ENCODE peak calls at places on chromosome 18, in seven cellular contexts. X is dorsolateral prefrontal cortex; E is CD8-positive, alpha-beta T cell; H is cardiac fibroblast; U is AG10803; N is AG04450; Y is psoas muscle. V is an unnamed sample.

GRCh38 chr18:8462651-8463185 is 146.5 kb upstream of the RAB12 start:
- DNase-seq in E (no peak), Y (no peak), U (no peak), H (no peak), X (no peak), N (no peak), V (no peak)

GRCh38 chr18:67265464-67266245 is 250.9 kb downstream of the DSEL start:
- DNase-seq in N (no peak), Y (no peak), U (peak), E (no peak), H (peak), X (no peak), V (peak)

GRCh38 chr18:72128649-72129048 is 415.5 kb downstream of the CBLN2 start:
- DNase-seq in N (no peak), E (no peak), X (no peak), H (no peak), U (peak), Y (no peak), V (no peak)

GRCh38 chr18:61890344-61890743 is 2.5 kb downstream of the RNF152 start:
- DNase-seq in N (no peak), H (no peak), U (no peak), Y (no peak), X (no peak), E (no peak), V (no peak)

GRCh38 chr18:76457957-76458356 is 37.1 kb downstream of the ZNF516 start:
- DNase-seq in U (no peak), Y (no peak), X (no peak), H (no peak), N (no peak), E (no peak), V (no peak)

GRCh38 chr18:61203151-61203550 is 130.1 kb upstream of the CDH20 start:
- DNase-seq in N (no peak), E (no peak), U (peak), H (peak), X (no peak), Y (no peak), V (peak)

GRCh38 chr18:42861259-42861658 is 254.2 kb downstream of the RIT2 start:
- DNase-seq in N (no peak), Y (no peak), X (no peak), E (no peak), U (no peak), H (no peak), V (no peak)

GRCh38 chr18:22475426-22476100 is 57.8 kb upstream of the CTAGE1 start:
- DNase-seq in N (no peak), X (no peak), H (no peak), E (no peak), Y (no peak), U (no peak), V (no peak)

GRCh38 chr18:42712065-42712464 is 403.4 kb downstream of the RIT2 start:
- DNase-seq in H (no peak), E (no peak), Y (no peak), X (no peak), N (no peak), U (no peak), V (no peak)

GRCh38 chr18:51164327-51165290 is 32.9 kb downstream of the MEX3C start:
- DNase-seq in N (no peak), H (no peak), U (peak), Y (no peak), E (no peak), X (no peak), V (no peak)

GRCh38 chr18:59696311-59697235 is 650 bp downstream of the CCBE1 start:
- DNase-seq in H (peak), N (no peak), Y (peak), E (no peak), U (peak), X (no peak), V (peak)

GRCh38 chr18:12253027-12253426 is 1.1 kb upstream of the CIDEA start:
- DNase-seq in U (no peak), H (no peak), X (no peak), N (no peak), Y (peak), E (no peak), V (no peak)

GRCh38 chr18:5421981-5422380 is 121.8 kb downstream of the EPB41L3 start:
- DNase-seq in N (no peak), U (no peak), Y (no peak), H (no peak), E (no peak), X (no peak), V (no peak)

GRCh38 chr18:5422626-5423025 is 121.2 kb downstream of the EPB41L3 start:
- DNase-seq in H (no peak), Y (no peak), X (no peak), N (no peak), U (no peak), E (no peak), V (no peak)

GRCh38 chr18:5425721-5426120 is 118.1 kb downstream of the EPB41L3 start:
- DNase-seq in N (no peak), X (no peak), U (no peak), E (no peak), H (no peak), Y (no peak), V (no peak)

GRCh38 chr18:5420909-5421308 is 122.9 kb downstream of the EPB41L3 start:
- DNase-seq in H (no peak), U (no peak), X (no peak), Y (no peak), E (no peak), N (no peak), V (no peak)

GRCh38 chr18:5424903-5425302 is 118.9 kb downstream of the EPB41L3 start:
- DNase-seq in N (no peak), H (peak), U (peak), X (no peak), E (no peak), Y (no peak), V (peak)
- TF ChIP-seq CTCF in N (peak), H (peak), U (peak), X (peak), E (peak), Y (peak), V (peak)

GRCh38 chr18:38886235-38886634 is 1320.6 kb upstream of the CELF4 start:
- DNase-seq in N (no peak), X (no peak), Y (no peak), U (no peak), E (no peak), H (no peak), V (no peak)

GRCh38 chr18:38886852-38887670 is 1321.5 kb upstream of the CELF4 start:
- DNase-seq in Y (no peak), U (no peak), E (no peak), N (no peak), H (no peak), X (no peak), V (no peak)

GRCh38 chr18:38884050-38884449 is 1318.5 kb upstream of the CELF4 start:
- DNase-seq in Y (no peak), N (no peak), U (no peak), E (no peak), H (no peak), X (no peak), V (no peak)

DNA sequence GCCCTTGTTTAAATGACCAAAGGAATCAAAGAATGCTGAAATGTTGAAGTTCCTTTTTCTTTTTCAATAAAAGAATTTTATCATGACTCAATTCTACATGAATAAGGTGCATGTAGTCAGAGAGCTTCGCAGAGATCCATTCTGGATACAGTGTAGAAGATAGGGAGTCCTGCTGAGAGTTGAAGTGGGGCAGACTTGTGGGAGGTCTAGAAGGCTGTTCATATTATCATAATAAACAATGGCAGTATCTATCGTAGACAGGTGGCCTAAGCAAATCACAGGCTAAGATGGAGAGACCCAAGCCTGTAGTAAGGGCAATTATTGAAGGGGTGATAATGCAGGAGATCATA is 1322.0 kb upstream of the CELF4 start:
- DNase-seq in X (no peak), N (no peak), E (no peak), H (no peak), U (no peak), Y (no peak), V (no peak)
- H3K4me3 ChIP-seq in X (no peak), N (no peak), E (no peak), H (no peak), U (no peak), Y (no peak), V (no peak)

DNA sequence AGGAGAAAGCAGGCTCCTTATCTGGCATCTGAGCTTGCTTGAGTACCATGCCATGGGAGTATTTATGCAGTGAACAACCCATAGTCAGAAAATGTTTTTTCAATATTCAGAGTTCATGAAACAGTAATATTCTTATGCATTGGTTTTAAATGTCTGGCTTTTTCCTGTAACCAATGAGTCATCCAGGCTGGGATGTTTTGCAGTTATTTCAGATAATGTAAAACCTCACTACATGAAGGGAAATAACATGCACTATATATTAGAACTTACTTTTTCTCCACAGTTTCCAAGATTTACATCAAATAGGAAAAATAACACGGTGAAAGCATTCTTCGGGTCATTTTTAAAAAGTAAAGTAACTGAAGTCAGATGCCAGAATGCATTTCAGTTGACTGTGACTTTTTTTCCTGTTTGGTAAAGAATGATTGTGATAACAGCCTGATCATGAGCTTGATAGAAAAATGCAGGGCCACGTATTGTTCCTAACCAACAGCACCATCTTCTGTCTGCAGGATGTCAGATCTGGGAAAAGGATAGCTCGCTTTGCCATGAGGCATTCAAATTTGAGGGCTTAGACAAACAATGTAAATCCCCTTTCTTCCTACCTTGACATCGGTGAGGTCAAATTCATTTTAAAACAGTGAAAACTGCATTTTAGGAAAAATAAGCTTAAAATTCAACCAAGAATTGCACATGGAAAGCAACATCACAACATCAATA is 152.8 kb downstream of the DSC3 start:
- DNase-seq in U (no peak), Y (no peak), N (no peak), E (no peak), X (no peak), H (peak), V (no peak)
- TF ChIP-seq CTCF in U (no peak), Y (no peak), N (no peak), E (no peak), X (peak), H (peak), V (no peak)

DNA sequence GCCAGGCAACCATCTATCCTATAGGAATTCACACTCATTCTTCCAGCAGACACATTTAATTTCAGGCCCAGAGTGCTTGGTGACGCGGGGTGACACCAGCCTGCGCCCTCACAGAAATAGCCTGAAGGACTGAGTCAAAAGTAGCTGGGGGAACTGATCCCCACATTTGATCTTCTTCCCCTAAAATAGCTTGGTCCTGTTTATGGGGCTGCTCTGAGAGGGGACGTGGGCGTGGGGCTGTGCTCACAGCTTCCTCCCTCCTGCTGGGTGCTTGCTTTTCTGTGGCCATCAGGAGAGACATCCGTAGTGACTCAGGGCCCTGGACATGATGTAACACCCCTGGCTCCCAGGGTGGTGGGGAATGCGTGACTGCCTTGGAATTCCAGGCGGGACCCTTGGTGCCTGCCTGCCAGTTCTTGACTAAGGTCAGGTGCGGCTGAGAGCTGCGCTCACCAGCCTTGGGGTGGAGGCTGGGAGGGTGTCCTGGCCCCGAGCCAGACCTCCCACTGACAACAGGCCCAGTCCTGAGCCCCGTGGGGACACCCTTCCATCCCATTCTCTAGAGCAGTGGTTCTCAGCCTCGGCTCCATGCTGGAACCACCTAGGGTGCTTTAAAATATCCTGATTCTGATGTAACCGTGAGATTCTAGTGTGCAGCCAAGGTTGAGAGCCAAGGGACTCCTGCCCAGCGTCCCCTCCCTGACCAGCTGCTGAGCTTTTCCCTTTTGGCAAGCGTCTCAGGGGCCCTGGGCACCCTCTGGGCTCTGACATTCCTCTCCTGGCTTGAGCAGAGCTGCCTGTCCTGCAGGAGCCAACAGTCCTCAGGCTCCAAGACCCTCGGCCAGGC is 47.4 kb upstream of the SMAD7 start:
- DNase-seq in Y (peak), E (no peak), N (peak), X (no peak), U (peak), H (peak), V (peak)
- H3K4me3 ChIP-seq in Y (no peak), E (no peak), N (no peak), X (no peak), U (no peak), H (no peak), V (no peak)

GRCh38 chr18:58321986-58322385 is 278.0 kb downstream of the NEDD4L start:
- DNase-seq in X (peak), N (no peak), Y (peak), E (peak), U (peak), H (peak), V (peak)
- TF ChIP-seq CTCF in X (peak), N (peak), Y (peak), E (peak), U (peak), H (peak), V (peak)

GRCh38 chr18:49935215-49935614 is 121.9 kb upstream of the ACAA2 start:
- DNase-seq in Y (no peak), U (no peak), N (no peak), E (no peak), H (no peak), X (no peak), V (no peak)

GRCh38 chr18:49931760-49932159 is 118.4 kb upstream of the ACAA2 start:
- DNase-seq in Y (no peak), U (no peak), N (no peak), H (no peak), X (no peak), E (no peak), V (no peak)

GRCh38 chr18:49934457-49934856 is 121.1 kb upstream of the ACAA2 start:
- DNase-seq in E (no peak), U (no peak), Y (no peak), N (no peak), H (no peak), X (no peak), V (no peak)

GRCh38 chr18:49933530-49933929 is 120.2 kb upstream of the ACAA2 start:
- DNase-seq in E (no peak), Y (no peak), U (peak), X (no peak), N (no peak), H (no peak), V (peak)

DNA sequence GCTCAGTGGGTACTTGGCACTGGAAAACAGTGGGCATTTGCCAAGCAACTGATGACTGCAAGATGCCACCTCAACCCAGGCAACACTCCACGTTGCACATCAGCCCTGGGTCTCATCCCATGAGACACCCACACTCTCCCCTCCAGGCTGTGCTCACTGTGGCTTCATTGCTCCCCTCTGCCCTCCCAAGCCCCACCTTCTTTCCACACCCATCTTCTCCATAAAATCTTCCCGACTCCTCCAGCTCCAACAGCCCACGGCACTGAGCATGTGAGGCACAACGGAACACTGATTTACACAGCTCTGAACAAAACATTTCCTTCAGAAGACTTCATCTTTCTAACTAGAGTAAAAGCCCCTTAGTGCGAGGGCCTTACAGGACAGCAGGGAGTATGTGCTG is 117.8 kb upstream of the ACAA2 start:
- DNase-seq in X (no peak), Y (no peak), U (no peak), E (no peak), N (no peak), H (no peak), V (no peak)
- H3K4me3 ChIP-seq in X (no peak), Y (no peak), U (no peak), E (no peak), N (no peak), H (no peak), V (no peak)

DNA sequence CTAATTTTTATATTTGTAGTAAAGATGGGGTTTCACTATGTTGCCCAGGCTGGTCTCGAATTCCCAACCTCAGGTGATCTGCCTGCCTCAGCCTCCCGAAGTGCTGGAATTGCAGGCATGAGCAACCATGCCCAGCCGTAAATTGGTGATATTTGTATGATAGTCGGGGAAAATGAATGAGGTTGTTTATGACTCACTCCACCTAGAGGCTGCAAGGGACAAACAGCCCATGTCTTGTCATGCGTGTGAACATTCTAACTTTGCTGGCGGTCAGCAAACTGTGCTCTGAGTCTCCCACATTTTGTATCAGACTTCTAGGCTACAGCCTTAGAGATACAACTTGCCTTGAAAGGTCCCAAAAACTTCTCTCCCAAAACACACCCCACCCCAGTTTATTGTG is 133.5 kb upstream of the DTNA start:
- DNase-seq in H (no peak), Y (no peak), N (no peak), U (no peak), E (no peak), X (no peak), V (no peak)
- TF ChIP-seq CTCF in H (no peak), Y (no peak), N (no peak), U (no peak), E (no peak), X (no peak), V (no peak)

DNA sequence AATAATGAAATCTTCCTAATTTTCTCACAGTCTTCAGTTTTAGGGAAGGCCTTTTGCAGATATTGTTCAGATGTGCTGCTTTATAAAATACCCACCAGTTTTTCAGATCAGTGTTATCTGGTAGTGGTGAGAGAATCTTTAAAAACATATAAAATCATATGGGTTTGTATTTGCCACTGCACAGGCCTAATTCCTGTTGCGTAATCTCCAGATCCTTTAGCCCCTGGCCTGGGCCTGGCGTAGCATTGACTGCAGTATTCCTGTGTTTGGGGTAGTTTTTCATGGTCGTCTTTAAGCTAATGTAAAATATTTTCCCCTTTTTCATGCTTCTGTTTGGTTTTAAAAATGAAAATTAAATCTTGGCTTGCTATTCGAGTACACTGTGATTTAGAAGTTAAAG is 43.2 kb downstream of the TSHZ1 start:
- DNase-seq in N (no peak), U (peak), H (peak), X (no peak), E (no peak), Y (no peak), V (no peak)
- H3K4me3 ChIP-seq in N (no peak), U (peak), H (no peak), X (peak), E (no peak), Y (no peak), V (no peak)

V was measured in foreskin fibroblast.